ENCODE peak calls at places on chromosome 13, in nine cellular contexts. O is PC-3, I is A549, R is neural progenitor cell, L is IMR-90, Q is mesenchymal stem cell, S is mammary epithelial cell, C is Karpas-422, N is fibroblast of lung. K is an unnamed sample.

GRCh38 chr13:73274147-73274546 is 215.3 kb downstream of the KLF5 start:
- DNase-seq in R (no peak), C (no peak), Q (no peak), O (no peak), S (no peak), L (peak; percentile 27), N (no peak), I (no peak), K (no peak)

GRCh38 chr13:80454245-80454644 is 113.3 kb upstream of the SPRY2 start:
- DNase-seq in I (no peak), O (no peak), S (peak; percentile 19), R (no peak), Q (no peak), N (peak; percentile 79), C (peak; percentile 59), L (peak; percentile 1), K (no peak)

GRCh38 chr13:29953542-29953941 is 103.1 kb upstream of the UBL3 start:
- DNase-seq in N (no peak), S (no peak), Q (no peak), L (no peak), C (no peak), R (no peak), I (no peak), O (no peak), K (no peak)

GRCh38 chr13:76043882-76044281 is 407.8 kb downstream of the LMO7 start:
- DNase-seq in L (no peak), O (no peak), Q (no peak), N (no peak), R (peak; percentile 19), C (no peak), I (no peak), S (no peak), K (no peak)

GRCh38 chr13:73748404-73748803 is 385.8 kb downstream of the KLF12 start:
- DNase-seq in L (no peak), I (no peak), Q (no peak), O (no peak), C (no peak), R (no peak), S (no peak), N (no peak), K (no peak)

GRCh38 chr13:40175639-40176038 is 490.8 kb downstream of the FOXO1 start:
- DNase-seq in I (no peak), S (no peak), C (no peak), R (no peak), N (peak; percentile 17), Q (no peak), L (no peak), O (no peak), K (no peak)

GRCh38 chr13:108561152-108561551 is 68.3 kb upstream of the MYO16 start:
- DNase-seq in C (no peak), N (no peak), O (no peak), I (peak; percentile 2), L (no peak), Q (no peak), S (no peak), R (no peak), K (no peak)

GRCh38 chr13:48151766-48152165 is 56.9 kb upstream of the MED4 start:
- DNase-seq in Q (no peak), N (no peak), S (peak; percentile 28), L (no peak), I (no peak), R (no peak), C (no peak), O (no peak), K (no peak)

GRCh38 chr13:98503175-98504028 is 73.5 kb downstream of the STK24 start:
- DNase-seq in Q (peak; percentile 36), L (peak; percentile 38), R (no peak), N (peak; percentile 48), I (no peak), C (no peak), S (no peak), O (no peak), K (no peak)

GRCh38 chr13:39364797-39365468 is 238.1 kb downstream of the LHFPL6 start:
- DNase-seq in O (peak; percentile 42), L (peak; percentile 48), I (no peak), Q (peak; percentile 37), R (peak; percentile 39), N (no peak), C (no peak), S (peak; percentile 76), K (no peak)

GRCh38 chr13:85366759-85367417 is 432.3 kb downstream of the SLITRK6 start:
- DNase-seq in N (peak; percentile 59), C (no peak), I (no peak), S (no peak), L (peak; percentile 52), Q (peak; percentile 44), R (no peak), O (peak; percentile 42), K (no peak)

GRCh38 chr13:51958217-51958547 is 53.1 kb downstream of the ATP7B start:
- DNase-seq in I (no peak), S (no peak), R (no peak), Q (no peak), O (peak; percentile 69), N (no peak), L (no peak), C (no peak), K (no peak)

GRCh38 chr13:51955281-51955771 is 55.9 kb downstream of the ATP7B start:
- DNase-seq in Q (no peak), L (no peak), N (peak; percentile 14), I (no peak), O (peak; percentile 39), S (no peak), C (no peak), R (no peak), K (no peak)

GRCh38 chr13:51955841-51956603 is 55.2 kb downstream of the ATP7B start:
- DNase-seq in I (no peak), O (no peak), C (no peak), N (no peak), R (no peak), L (no peak), Q (peak; percentile 5), S (no peak), K (no peak)

GRCh38 chr13:51957377-51958216 is 53.7 kb downstream of the ATP7B start:
- DNase-seq in N (no peak), R (no peak), I (no peak), L (no peak), Q (no peak), O (no peak), S (no peak), C (no peak), K (no peak)

DNA sequence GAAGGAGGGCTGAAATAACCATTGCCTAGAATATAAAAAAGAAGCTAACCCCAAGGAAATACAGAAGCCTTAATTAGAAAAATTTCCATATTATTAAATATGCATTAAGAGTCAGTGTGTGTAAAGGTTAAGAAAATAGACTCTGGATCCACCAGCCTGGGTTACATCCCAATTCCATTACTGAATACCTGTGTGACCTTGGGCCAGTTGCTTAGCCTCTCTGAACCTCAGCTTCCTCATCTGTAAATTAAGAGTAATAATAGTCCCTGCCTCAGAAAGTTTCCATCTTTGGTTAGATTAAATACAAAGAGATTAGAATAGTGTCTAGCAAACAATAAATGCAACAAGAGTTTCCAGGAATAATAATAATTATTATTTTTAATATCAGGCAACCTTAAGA is 54.5 kb downstream of the ATP7B start:
- DNase-seq in N (no peak), S (no peak), C (no peak), I (no peak), R (no peak), L (no peak), Q (no peak), O (no peak), K (no peak)
- H3K4me2 ChIP-seq in N (no peak overlapping the region), S (no peak overlapping the region), C (no peak overlapping the region), I (no peak overlapping the region), R (no peak overlapping the region), L (no peak overlapping the region), Q (no peak overlapping the region), O (no peak overlapping the region), K (no peak overlapping the region)

DNA sequence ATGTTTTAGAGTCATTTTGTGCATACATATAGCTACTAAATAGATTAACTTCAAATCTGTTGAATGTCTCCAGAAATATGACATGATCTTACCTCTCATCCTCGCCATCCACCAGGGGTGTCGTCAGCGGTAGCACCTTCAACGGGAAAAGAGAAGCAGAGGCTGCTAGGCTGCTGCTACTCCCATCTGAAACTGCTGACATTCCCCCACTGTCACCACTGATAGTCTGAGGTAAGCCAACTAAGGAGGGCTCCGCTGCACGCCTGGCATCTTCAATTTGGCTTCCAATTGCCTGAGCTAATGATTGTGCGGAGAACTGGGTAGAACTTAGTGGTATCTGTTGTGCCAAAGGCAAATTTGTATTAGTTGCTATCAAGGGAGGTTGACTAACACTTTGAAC is 3.1 kb downstream of the TSC22D1 start:
- DNase-seq in O (no peak), L (no peak), C (no peak), N (no peak), I (no peak), Q (no peak), S (no peak), R (peak; percentile 60), K (no peak)
- H3K4me2 ChIP-seq in O (peak overlapping the region; percentile 94), L (peak overlapping the region; percentile 94), C (no peak overlapping the region), N (peak overlapping the region; percentile 72), I (peak overlapping the region; percentile 86), Q (peak overlapping the region; percentile 60), S (peak overlapping the region; percentile 99), R (peak overlapping the region; percentile 96), K (peak overlapping the region; percentile 97)

GRCh38 chr13:20174656-20175405 is 14.0 kb upstream of the GJA3 start:
- DNase-seq in R (no peak), S (peak; percentile 98), C (peak; percentile 96), I (peak; percentile 84), O (peak; percentile 99), N (peak; percentile 99), L (peak; percentile 99), Q (peak; percentile 91), K (peak; percentile 97)

GRCh38 chr13:20173121-20173746 is 12.4 kb upstream of the GJA3 start:
- DNase-seq in O (no peak), R (no peak), I (no peak), L (peak; percentile 34), Q (no peak), N (peak; percentile 49), C (peak; percentile 91), S (no peak), K (no peak)

GRCh38 chr13:20177049-20177831 is 15.5 kb downstream of the GJB2 start:
- DNase-seq in I (no peak), Q (no peak), R (no peak), L (no peak), S (no peak), O (no peak), C (no peak), N (no peak), K (no peak)

GRCh38 chr13:20175907-20176652 is 15.2 kb upstream of the GJA3 start:
- DNase-seq in N (no peak), R (no peak), Q (no peak), L (no peak), S (no peak), I (no peak), O (no peak), C (no peak), K (no peak)

DNA sequence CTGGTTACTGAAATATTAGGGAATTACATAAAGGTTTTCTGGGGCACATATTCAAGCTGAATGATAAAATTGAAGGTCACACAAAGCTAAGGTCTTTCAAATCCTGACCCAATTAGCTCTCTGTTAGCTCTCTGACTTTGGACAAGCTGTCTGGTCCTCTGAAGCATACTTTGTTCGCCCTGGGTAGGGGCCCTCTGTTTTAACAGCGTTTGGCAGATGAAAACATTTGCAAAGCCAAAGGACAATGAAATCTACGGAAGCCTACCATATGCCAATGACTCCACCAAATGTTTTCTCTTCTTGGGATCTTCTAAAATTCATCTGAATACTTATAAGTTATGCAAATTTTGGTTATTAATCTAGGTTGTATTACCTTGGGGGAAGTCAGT is 14.5 kb upstream of the GJA3 start:
- DNase-seq in N (no peak), R (no peak), Q (no peak), I (no peak), O (no peak), S (no peak), L (no peak), C (peak; percentile 51), K (no peak)
- H3K4me2 ChIP-seq in N (peak overlapping the region; percentile 67), R (no peak overlapping the region), Q (no peak overlapping the region), I (peak overlapping the region; percentile 73), O (peak overlapping the region; percentile 67), S (peak overlapping the region; percentile 50), L (peak overlapping the region; percentile 4), C (peak overlapping the region; percentile 66), K (peak overlapping the region; percentile 77)

GRCh38 chr13:49610176-49610575 is 18.1 kb upstream of the ARL11 start:
- DNase-seq in L (no peak), R (no peak), Q (no peak), S (no peak), I (no peak), O (no peak), N (no peak), C (no peak), K (no peak)
- H3K4me2 ChIP-seq in L (no peak overlapping the region), R (no peak overlapping the region), Q (no peak overlapping the region), S (no peak overlapping the region), I (no peak overlapping the region), O (no peak overlapping the region), N (no peak overlapping the region), C (no peak overlapping the region), K (no peak overlapping the region)

K was measured in osteoblast.